ENCODE peak calls at places on chromosomes 13 and 19, in nine cellular contexts. L, X, S, N, W, O, T, Z and P are unnamed samples.

GRCh38 chr19:49689133-49690072 is at the start of gene ADM5:
- DNase-seq in L (peak), X (no peak), S (no peak), N (no peak), W (peak), O (no peak), T (no peak), Z (peak), P (no peak)

GRCh38 chr13:59842507-59842906 is 321.2 kb downstream of the DIAPH3 start:
- DNase-seq in L (no peak), X (no peak), S (no peak), N (peak), W (no peak), O (no peak), T (no peak), Z (no peak), P (no peak)

GRCh38 chr13:27228131-27228530 is 23.2 kb upstream of the RPL21 start:
- DNase-seq in L (no peak), X (no peak), S (no peak), N (no peak), W (no peak), O (no peak), T (no peak), Z (no peak), P (no peak)

GRCh38 chr13:67932991-67933390 is 702.9 kb upstream of the PCDH9 start:
- DNase-seq in L (no peak), X (no peak), S (no peak), N (no peak), W (no peak), O (no peak), T (no peak), Z (no peak), P (no peak)

GRCh38 chr19:49837009-49837310 is 14.0 kb upstream of the PTOV1 start:
- DNase-seq in L (no peak), X (no peak), S (no peak), N (peak), W (no peak), O (no peak), T (no peak), Z (no peak), P (no peak)

GRCh38 chr19:32316034-32316433 is 29.4 kb upstream of the ZNF507 start:
- DNase-seq in L (no peak), X (no peak), S (no peak), N (no peak), W (peak), O (no peak), T (no peak), Z (no peak), P (no peak)

GRCh38 chr19:44641866-44642265 is 1.8 kb upstream of the PVR start:
- DNase-seq in L (no peak), X (no peak), S (no peak), N (no peak), W (no peak), O (no peak), T (no peak), Z (no peak), P (no peak)

GRCh38 chr13:108220042-108220441 is 1.9 kb downstream of the ABHD13 start:
- DNase-seq in L (no peak), X (no peak), S (peak), N (no peak), W (no peak), O (no peak), T (no peak), Z (no peak), P (no peak)

GRCh38 chr19:42568006-42568405 is 26.7 kb downstream of the CEACAM8 start:
- DNase-seq in L (no peak), X (no peak), S (no peak), N (no peak), W (no peak), O (no peak), T (no peak), Z (no peak), P (no peak)

GRCh38 chr13:22451345-22451744 is 729.4 kb upstream of the SGCG start:
- DNase-seq in L (no peak), X (no peak), S (no peak), N (no peak), W (peak), O (no peak), T (peak), Z (peak), P (no peak)

GRCh38 chr13:42924290-42924803 is 67.7 kb downstream of the EPSTI1 start:
- DNase-seq in L (no peak), X (no peak), S (no peak), N (no peak), W (no peak), O (no peak), T (no peak), Z (no peak), P (no peak)

GRCh38 chr19:30227661-30228112 is 144.5 kb upstream of the ZNF536 start:
- DNase-seq in L (peak), X (peak), S (no peak), N (peak), W (peak), O (no peak), T (no peak), Z (peak), P (peak)

GRCh38 chr13:25422153-25422552 is 50.4 kb downstream of the ATP8A2 start:
- DNase-seq in L (no peak), X (no peak), S (no peak), N (no peak), W (no peak), O (no peak), T (no peak), Z (no peak), P (no peak)

GRCh38 chr19:16200038-16200775 is 2.5 kb downstream of the AP1M1 start:
- DNase-seq in L (no peak), X (no peak), S (no peak), N (peak), W (peak), O (no peak), T (peak), Z (peak), P (no peak)